ENCODE peak calls at places on chromosome 20, in ten cellular contexts. O is cardiac muscle cell; K is sigmoid colon; T is Calu3; N is CD8-positive, alpha-beta T cell; F is epithelial cell of esophagus; X is psoas muscle; M is ovary; Z is PC-9; S is lower lobe of right lung. I is an unnamed sample.

GRCh38 chr20:40798066-40798465 is 109.0 kb upstream of the MAFB start:
- DNase-seq in O (no peak), K (no peak), T (no peak), N (no peak), F (no peak), X (no peak), M (no peak), Z (no peak), S (no peak), I (no peak)

GRCh38 chr20:2348336-2348735 is 32.4 kb upstream of the TGM6 start:
- DNase-seq in O (no peak), K (no peak), T (no peak), N (no peak), F (no peak), X (no peak), M (no peak), Z (no peak), S (no peak), I (no peak)

GRCh38 chr20:1060985-1061384 is 57.4 kb upstream of the PSMF1 start:
- DNase-seq in O (no peak), K (no peak), T (no peak), N (peak; percentile 4), F (no peak), X (no peak), M (no peak), Z (no peak), S (no peak), I (no peak)

GRCh38 chr20:8132632-8133587 is 844 bp downstream of the PLCB1 start:
- DNase-seq in O (peak; percentile 51), K (peak; percentile 83), T (no peak), N (peak; percentile 55), F (peak; percentile 14), X (peak; percentile 50), M (peak; percentile 56), Z (no peak), S (peak; percentile 61), I (peak; percentile 39)

GRCh38 chr20:420169-420620 is 12.1 kb downstream of the RBCK1 start:
- DNase-seq in O (no peak), K (no peak), T (no peak), N (no peak), F (no peak), X (no peak), M (no peak), Z (no peak), S (no peak), I (no peak)

GRCh38 chr20:36482044-36482473 is 59.3 kb upstream of the MYL9 start:
- DNase-seq in O (no peak), K (no peak), T (no peak), N (no peak), F (no peak), X (peak; percentile 71), M (no peak), Z (no peak), S (peak; percentile 66), I (peak; percentile 98)

GRCh38 chr20:44309763-44310663 is 989 bp downstream of the FITM2 start:
- DNase-seq in O (peak; percentile 91), K (no peak), T (no peak), N (no peak), F (peak; percentile 27), X (peak; percentile 59), M (peak; percentile 58), Z (no peak), S (no peak), I (peak; percentile 10)

GRCh38 chr20:44400671-44401051 is 45.2 kb downstream of the HNF4A start:
- DNase-seq in O (no peak), K (no peak), T (no peak), N (no peak), F (no peak), X (no peak), M (no peak), Z (no peak), S (no peak), I (no peak)

GRCh38 chr20:62708591-62709536 is at the start of gene NTSR1:
- DNase-seq in O (no peak), K (no peak), T (no peak), N (no peak), F (peak; percentile 17), X (no peak), M (no peak), Z (no peak), S (no peak), I (no peak)

GRCh38 chr20:35821807-35822242 is 50.0 kb downstream of the PHF20 start:
- DNase-seq in O (peak; percentile 73), K (no peak), T (no peak), N (no peak), F (peak; percentile 27), X (no peak), M (no peak), Z (peak; percentile 43), S (no peak), I (no peak)

GRCh38 chr20:1122388-1123315 is 4.2 kb downstream of the PSMF1 start:
- DNase-seq in O (peak; percentile 71), K (no peak), T (peak; percentile 33), N (no peak), F (peak; percentile 47), X (peak; percentile 31), M (no peak), Z (no peak), S (peak; percentile 63), I (peak; percentile 55)

GRCh38 chr20:19968488-19969073 is 48.6 kb upstream of the NAA20 start:
- DNase-seq in O (no peak), K (no peak), T (no peak), N (no peak), F (no peak), X (no peak), M (no peak), Z (peak; percentile 90), S (no peak), I (no peak)

DNA sequence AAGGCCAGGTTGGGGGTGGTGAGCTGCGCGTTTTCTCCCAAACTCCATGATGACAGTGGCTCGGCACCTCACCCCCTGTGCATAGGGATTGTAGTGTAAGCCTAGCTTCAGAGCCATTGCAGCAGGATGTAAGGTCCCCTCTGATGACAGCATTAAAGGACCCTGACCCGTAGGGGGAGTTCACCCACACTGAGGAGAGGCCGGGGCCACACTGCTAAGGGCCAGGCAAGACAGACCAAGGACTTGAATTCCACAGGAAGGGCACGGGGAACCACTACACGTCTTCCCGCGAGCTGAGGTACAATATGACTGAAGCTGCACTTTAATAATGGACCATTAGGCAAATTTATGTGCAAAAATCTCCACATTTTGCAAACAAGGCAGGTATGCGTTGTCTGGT is 112.0 kb downstream of the FOXA2 start:
- DNase-seq in O (no peak), K (no peak), T (no peak), N (no peak), F (no peak), X (no peak), M (no peak), Z (no peak), S (no peak), I (no peak)
- TF ChIP-seq CTCF in O (no peak), K (no peak), T (no peak), N (no peak), F (no peak), X (no peak), M (no peak), Z (no peak), S (no peak), I (no peak)

GRCh38 chr20:39225536-39225935 is 263.4 kb downstream of the DHX35 start:
- DNase-seq in O (no peak), K (no peak), T (no peak), N (no peak), F (no peak), X (no peak), M (no peak), Z (no peak), S (no peak), I (no peak)
- TF ChIP-seq CTCF in O (no peak), K (no peak), T (no peak), N (no peak), F (no peak), X (no peak), M (no peak), Z (no peak), S (no peak), I (no peak)

GRCh38 chr20:45462711-45463110 is 6.8 kb upstream of the WFDC2 start:
- DNase-seq in O (no peak), K (no peak), T (no peak), N (no peak), F (no peak), X (no peak), M (no peak), Z (no peak), S (no peak), I (no peak)

GRCh38 chr20:45463113-45463512 is 6.4 kb upstream of the WFDC2 start:
- DNase-seq in O (no peak), K (no peak), T (no peak), N (no peak), F (no peak), X (no peak), M (no peak), Z (no peak), S (no peak), I (no peak)

GRCh38 chr20:45461225-45461624 is 8.3 kb upstream of the WFDC2 start:
- DNase-seq in O (no peak), K (no peak), T (no peak), N (no peak), F (no peak), X (no peak), M (no peak), Z (no peak), S (no peak), I (no peak)

GRCh38 chr20:45456632-45457031 is 12.9 kb upstream of the WFDC2 start:
- DNase-seq in O (peak; percentile 17), K (no peak), T (peak; percentile 69), N (no peak), F (peak; percentile 64), X (no peak), M (no peak), Z (no peak), S (peak; percentile 58), I (no peak)

GRCh38 chr20:45459606-45460005 is 9.9 kb upstream of the WFDC2 start:
- DNase-seq in O (no peak), K (no peak), T (peak; percentile 34), N (no peak), F (no peak), X (no peak), M (no peak), Z (peak; percentile 54), S (no peak), I (no peak)
- TF ChIP-seq CTCF in O (peak; percentile 20), K (no peak), T (peak; percentile 39), N (no peak), F (peak; percentile 21), X (no peak), M (no peak), Z (peak; percentile 53), S (no peak), I (no peak)

DNA sequence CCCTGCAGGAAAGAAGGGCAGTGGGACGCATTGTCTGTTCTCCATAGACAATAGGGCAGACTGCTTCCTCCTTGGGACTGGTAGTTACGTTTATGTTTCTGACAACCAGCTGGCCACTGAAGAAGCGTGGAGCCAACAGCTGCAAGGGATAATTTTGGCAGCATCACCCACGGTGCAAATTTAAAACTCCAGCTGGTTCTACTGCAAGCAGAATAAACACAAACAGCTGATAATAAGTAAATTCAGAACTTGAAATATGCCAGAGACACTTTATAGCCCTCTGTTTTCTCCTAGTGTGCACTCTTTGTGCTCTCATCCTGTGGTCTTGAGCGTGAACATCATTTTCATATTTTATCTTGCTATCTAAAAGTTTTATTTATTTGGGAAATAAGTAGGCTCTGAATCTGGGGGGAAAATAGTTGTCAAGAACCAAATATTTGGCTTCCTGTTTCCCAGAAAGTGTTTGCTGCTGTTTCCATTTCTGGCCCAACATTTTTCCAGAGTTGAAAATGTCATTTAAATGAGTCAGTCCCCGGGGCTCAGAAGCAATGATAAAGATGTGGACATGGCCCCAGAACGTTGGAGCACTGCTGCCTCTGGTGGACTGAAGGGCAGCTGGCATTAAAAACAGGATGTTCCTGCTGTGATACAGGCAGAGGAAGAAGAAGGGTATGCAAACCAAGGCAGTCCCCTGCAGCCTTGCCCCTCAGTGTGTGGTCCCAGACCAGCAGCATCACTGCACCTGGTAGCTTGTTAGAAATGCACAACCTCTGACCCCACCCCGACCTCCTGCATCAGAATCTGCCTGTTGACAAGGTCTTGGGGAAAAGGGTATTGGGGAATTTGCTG is 12.5 kb upstream of the THBD start:
- DNase-seq in O (peak; percentile 89), K (peak; percentile 78), T (no peak), N (no peak), F (peak; percentile 53), X (peak; percentile 44), M (peak; percentile 67), Z (peak; percentile 52), S (peak; percentile 44), I (peak; percentile 34)
- TF ChIP-seq CTCF in O (peak; percentile 75), K (peak; percentile 17), T (no peak), N (no peak), F (peak; percentile 23), X (peak; percentile 47), M (peak; percentile 61), Z (peak; percentile 54), S (peak; percentile 55), I (no peak)